ENCODE peak calls at places on chromosome 17, in nine cellular contexts. R is fibroblast of pulmonary artery, V is glutamatergic neuron, W is astrocyte of the spinal cord, I is thoracic aorta, K is HFFc6, E is neural crest cell, H is GM13976, D is Calu3. B is an unnamed sample.

GRCh38 chr17:77462101-77462500 is 321.3 kb downstream of the SEC14L1 start:
- DNase-seq in R (no peak), V (no peak), W (no peak), I (no peak), K (no peak), E (no peak), H (peak; percentile 55), D (no peak), B (no peak)

GRCh38 chr17:7929158-7930029 is at the start of gene KCNAB3:
- DNase-seq in R (peak; percentile 73), V (peak; percentile 81), W (peak; percentile 74), I (no peak), K (peak; percentile 74), E (peak; percentile 64), H (peak; percentile 68), D (no peak), B (peak; percentile 86)

GRCh38 chr17:69525920-69526841 is 111.7 kb downstream of the MAP2K6 start:
- DNase-seq in R (peak; percentile 84), V (peak; percentile 27), W (peak; percentile 78), I (no peak), K (peak; percentile 56), E (peak; percentile 36), H (peak; percentile 45), D (peak; percentile 28), B (peak; percentile 35)

GRCh38 chr17:21286066-21286770 is 1.7 kb downstream of the MAP2K3 start:
- DNase-seq in R (peak; percentile 99), V (no peak), W (peak; percentile 98), I (peak; percentile 96), K (peak; percentile 97), E (no peak), H (peak; percentile 43), D (peak; percentile 84), B (peak; percentile 57)

GRCh38 chr17:44501866-44502265 is 1.3 kb downstream of the GPATCH8 start:
- DNase-seq in R (no peak), V (no peak), W (peak; percentile 26), I (no peak), K (no peak), E (no peak), H (no peak), D (no peak), B (no peak)

GRCh38 chr17:37327341-37328090 is 48.3 kb upstream of the C17orf78 start:
- DNase-seq in R (peak; percentile 82), V (no peak), W (peak; percentile 73), I (no peak), K (peak; percentile 86), E (no peak), H (no peak), D (no peak), B (no peak)

GRCh38 chr17:38727661-38728220 is 2.4 kb upstream of the CISD3 start:
- DNase-seq in R (no peak), V (no peak), W (no peak), I (no peak), K (no peak), E (no peak), H (no peak), D (no peak), B (no peak)

GRCh38 chr17:79788989-79789942 is 7.6 kb downstream of the CBX8 start:
- DNase-seq in R (no peak), V (peak; percentile 62), W (no peak), I (no peak), K (no peak), E (no peak), H (no peak), D (no peak), B (peak; percentile 69)

GRCh38 chr17:35568561-35568960 is 7.9 kb upstream of the SLFN14 start:
- DNase-seq in R (peak; percentile 59), V (no peak), W (no peak), I (no peak), K (peak; percentile 41), E (no peak), H (peak; percentile 22), D (peak; percentile 36), B (no peak)

GRCh38 chr17:32490101-32490482 is 3.3 kb downstream of the CDK5R1 start:
- DNase-seq in R (no peak), V (peak; percentile 37), W (no peak), I (no peak), K (no peak), E (no peak), H (peak; percentile 40), D (no peak), B (no peak)
- TF ChIP-seq CTCF in R (no peak), V (no peak), W (no peak), I (no peak), K (no peak), E (no peak), H (no peak), D (no peak), B (no peak)

DNA sequence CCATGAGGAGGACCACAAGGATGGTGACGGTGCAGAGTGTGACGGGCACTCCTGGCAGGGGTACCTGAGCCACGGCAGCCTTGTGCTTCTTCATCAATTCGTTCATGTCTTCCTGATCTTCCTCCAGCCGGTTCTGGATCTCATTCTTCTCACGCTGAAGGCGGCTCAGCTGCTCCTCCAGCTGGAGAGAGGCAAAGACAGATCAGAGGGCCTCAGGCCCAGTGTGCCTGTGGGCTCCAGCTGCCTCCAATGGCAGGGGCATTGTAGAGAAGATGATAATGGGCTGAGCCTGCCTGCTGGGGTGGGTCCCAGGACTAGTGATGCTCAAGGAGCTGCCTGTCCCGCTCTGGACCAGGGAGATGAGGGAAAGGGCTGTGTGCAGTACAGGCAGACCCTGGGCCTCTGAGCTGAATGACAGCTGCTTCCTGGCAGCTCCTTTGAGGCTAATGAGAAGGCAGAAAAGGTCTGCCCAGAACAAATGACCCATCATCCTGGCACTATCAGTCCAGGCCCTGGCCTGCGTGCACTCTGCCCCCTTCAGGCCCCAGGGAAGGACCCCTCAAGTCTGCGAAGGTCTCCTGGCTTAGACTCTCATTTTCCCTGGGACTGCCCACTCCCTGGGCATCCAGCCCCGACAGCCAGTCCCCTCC is 47.9 kb downstream of the PIPOX start:
- DNase-seq in R (no peak), V (no peak), W (no peak), I (no peak), K (no peak), E (no peak), H (no peak), D (no peak), B (no peak)
- TF ChIP-seq CTCF in R (no peak), V (no peak), W (peak; percentile 11), I (no peak), K (peak; percentile 26), E (no peak), H (no peak), D (no peak), B (no peak)

GRCh38 chr17:48589831-48590602 is at the start of gene HOXB3:
- DNase-seq in R (no peak), V (no peak), W (peak; percentile 89), I (no peak), K (no peak), E (no peak), H (no peak), D (no peak), B (peak; percentile 80)

GRCh38 chr17:48592097-48592496 is 1.5 kb downstream of the HOXB5 start:
- DNase-seq in R (no peak), V (no peak), W (no peak), I (no peak), K (no peak), E (no peak), H (no peak), D (no peak), B (no peak)

GRCh38 chr17:48591435-48592077 is 1.5 kb upstream of the HOXB3 start:
- DNase-seq in R (no peak), V (no peak), W (no peak), I (no peak), K (no peak), E (no peak), H (no peak), D (no peak), B (no peak)

GRCh38 chr17:48589060-48589830 is 796 bp downstream of the HOXB3 start:
- DNase-seq in R (no peak), V (no peak), W (no peak), I (no peak), K (no peak), E (no peak), H (no peak), D (no peak), B (no peak)

GRCh38 chr17:48590603-48591161 is 641 bp upstream of the HOXB3 start:
- DNase-seq in R (no peak), V (no peak), W (no peak), I (no peak), K (no peak), E (no peak), H (no peak), D (no peak), B (no peak)
- TF ChIP-seq CTCF in R (no peak), V (no peak), W (no peak), I (no peak), K (no peak), E (no peak), H (no peak), D (no peak), B (no peak)

GRCh38 chr17:16351831-16352230 is 1.4 kb downstream of the CENPV start:
- DNase-seq in R (peak; percentile 53), V (no peak), W (peak; percentile 43), I (no peak), K (peak; percentile 15), E (no peak), H (no peak), D (no peak), B (no peak)

GRCh38 chr17:16353702-16354174 is 469 bp upstream of the CENPV start:
- DNase-seq in R (no peak), V (no peak), W (no peak), I (no peak), K (no peak), E (no peak), H (no peak), D (no peak), B (no peak)

GRCh38 chr17:16352303-16352837 is 899 bp downstream of the CENPV start:
- DNase-seq in R (peak; percentile 25), V (peak; percentile 88), W (peak; percentile 46), I (no peak), K (peak; percentile 11), E (peak; percentile 66), H (peak; percentile 54), D (peak; percentile 56), B (peak; percentile 71)

GRCh38 chr17:16354585-16354984 is 1.3 kb upstream of the CENPV start:
- DNase-seq in R (no peak), V (no peak), W (no peak), I (no peak), K (no peak), E (no peak), H (no peak), D (no peak), B (no peak)

DNA sequence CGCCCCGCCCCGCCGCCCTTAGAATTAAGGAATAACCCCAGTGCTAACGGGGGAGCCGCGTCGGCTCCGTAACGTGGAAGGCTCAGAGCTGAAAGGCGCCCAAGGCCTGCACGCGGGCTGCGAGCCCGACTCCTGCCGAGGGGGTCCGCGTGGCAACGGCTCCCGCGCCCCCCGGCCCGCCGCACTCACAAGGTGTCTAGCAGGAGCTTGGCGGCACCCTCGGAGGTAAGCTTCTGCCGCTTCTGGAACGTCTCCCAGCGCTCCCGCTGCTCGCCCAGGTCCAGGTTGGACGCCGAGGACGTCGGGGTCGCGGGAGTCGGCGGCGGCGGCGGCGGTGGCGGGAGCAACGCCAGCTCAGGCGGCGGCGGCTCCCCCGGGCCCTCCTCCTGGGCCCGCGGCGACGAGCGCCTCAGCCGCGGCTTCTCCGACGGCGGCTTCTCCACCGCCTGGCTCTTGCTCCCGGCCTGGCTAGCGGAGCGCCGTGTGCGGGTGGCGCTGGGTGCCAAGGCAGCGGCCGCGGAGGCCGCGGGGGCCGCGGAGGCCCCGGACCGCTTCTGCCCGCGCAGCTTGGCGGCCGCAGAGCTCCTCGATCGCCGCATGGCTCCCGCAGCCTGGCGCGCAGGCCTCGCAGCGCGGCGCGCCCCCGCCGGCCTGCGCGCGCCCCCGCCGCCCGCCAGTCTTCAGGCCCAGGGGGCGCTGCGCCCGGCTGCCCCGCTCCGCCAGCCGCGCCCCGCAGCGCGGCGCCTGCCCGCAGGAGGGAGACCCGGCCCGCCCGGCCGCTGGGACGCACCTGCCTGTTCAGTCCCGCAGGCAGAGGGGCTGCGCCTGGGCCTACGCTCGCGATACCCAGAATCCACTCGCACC is at the start of gene CENPV:
- DNase-seq in R (peak; percentile 29), V (peak; percentile 76), W (no peak), I (no peak), K (no peak), E (peak; percentile 59), H (peak; percentile 87), D (peak; percentile 66), B (peak; percentile 73)
- TF ChIP-seq CTCF in R (no peak), V (no peak), W (peak; percentile 6), I (no peak), K (peak; percentile 22), E (peak; percentile 32), H (peak; percentile 52), D (no peak), B (no peak)